ENCODE peak calls at places on chromosomes 3 and 15, in five cellular contexts. One of them, this sample, is unnamed.

GRCh38 chr3:194871864-194872668 is 186.4 kb downstream of the FAM43A start:
- DNase-seq in K562: no peak
- DNase-seq in IMR-90: peak
- DNase-seq in GM12878: no peak
- DNase-seq in SK-N-SH: peak
- DNase-seq in this sample: peak

GRCh38 chr3:98754483-98754882 is 8.7 kb upstream of the ST3GAL6 start:
- DNase-seq in K562: no peak
- DNase-seq in GM12878: no peak
- DNase-seq in SK-N-SH: no peak
- DNase-seq in IMR-90: no peak
- DNase-seq in this sample: no peak

GRCh38 chr15:31440754-31441298 is 114.2 kb downstream of the KLF13 start:
- DNase-seq in SK-N-SH: peak
- DNase-seq in GM12878: no peak
- DNase-seq in IMR-90: peak
- DNase-seq in K562: no peak
- DNase-seq in this sample: no peak

GRCh38 chr3:160567774-160568173 is 2.4 kb upstream of the KPNA4 start:
- DNase-seq in IMR-90: no peak
- DNase-seq in SK-N-SH: no peak
- DNase-seq in GM12878: no peak
- DNase-seq in K562: no peak
- DNase-seq in this sample: no peak

GRCh38 chr3:72318504-72319201 is 529.6 kb downstream of the SHQ1 start:
- DNase-seq in SK-N-SH: no peak
- DNase-seq in GM12878: no peak
- DNase-seq in K562: peak
- DNase-seq in IMR-90: peak
- DNase-seq in this sample: no peak

GRCh38 chr15:51132384-51133139 is 37.9 kb upstream of the TNFAIP8L3 start:
- DNase-seq in K562: peak
- DNase-seq in GM12878: no peak
- DNase-seq in SK-N-SH: peak
- DNase-seq in IMR-90: peak
- DNase-seq in this sample: peak

GRCh38 chr15:69288531-69289311 is 10.0 kb upstream of the PAQR5 start:
- DNase-seq in GM12878: no peak
- DNase-seq in K562: no peak
- DNase-seq in SK-N-SH: no peak
- DNase-seq in IMR-90: no peak
- DNase-seq in this sample: no peak

GRCh38 chr3:188233320-188233719 is 79.4 kb downstream of the LPP start:
- DNase-seq in K562: no peak
- DNase-seq in GM12878: no peak
- DNase-seq in SK-N-SH: no peak
- DNase-seq in IMR-90: peak
- DNase-seq in this sample: no peak

GRCh38 chr15:99430881-99431401 is 134.8 kb upstream of the MEF2A start:
- DNase-seq in IMR-90: no peak
- DNase-seq in GM12878: no peak
- DNase-seq in K562: no peak
- DNase-seq in SK-N-SH: no peak
- DNase-seq in this sample: no peak

GRCh38 chr3:68874551-68875348 is 57.6 kb downstream of the TAFA4 start:
- DNase-seq in K562: no peak
- DNase-seq in SK-N-SH: no peak
- DNase-seq in GM12878: no peak
- DNase-seq in IMR-90: no peak
- DNase-seq in this sample: no peak

GRCh38 chr15:68985361-68985891 is 29.1 kb upstream of the NOX5 start:
- DNase-seq in SK-N-SH: no peak
- DNase-seq in GM12878: no peak
- DNase-seq in K562: no peak
- DNase-seq in IMR-90: no peak
- DNase-seq in this sample: no peak

GRCh38 chr3:155744091-155744625 is 713 bp downstream of the PLCH1 start:
- DNase-seq in GM12878: no peak
- DNase-seq in K562: peak
- DNase-seq in IMR-90: peak
- DNase-seq in SK-N-SH: peak
- DNase-seq in this sample: peak

GRCh38 chr3:197309528-197310361 is 11.3 kb upstream of the DLG1 start:
- DNase-seq in SK-N-SH: no peak
- DNase-seq in IMR-90: peak
- DNase-seq in GM12878: no peak
- DNase-seq in K562: no peak
- DNase-seq in this sample: no peak

GRCh38 chr3:194995334-194995733 is 275.6 kb downstream of the XXYLT1 start:
- DNase-seq in GM12878: no peak
- DNase-seq in IMR-90: no peak
- DNase-seq in SK-N-SH: no peak
- DNase-seq in K562: no peak
- DNase-seq in this sample: no peak

GRCh38 chr15:88187195-88187594 is 69.3 kb downstream of the NTRK3 start:
- DNase-seq in GM12878: no peak
- DNase-seq in IMR-90: no peak
- DNase-seq in SK-N-SH: no peak
- DNase-seq in K562: no peak
- DNase-seq in this sample: peak

GRCh38 chr3:123552095-123552714 is 32.6 kb downstream of the HACD2 start:
- DNase-seq in GM12878: no peak
- DNase-seq in IMR-90: peak
- DNase-seq in K562: peak
- DNase-seq in SK-N-SH: peak
- DNase-seq in this sample: peak

GRCh38 chr15:76336254-76337046 is at the start of gene ISL2:
- DNase-seq in SK-N-SH: peak
- DNase-seq in IMR-90: peak
- DNase-seq in K562: peak
- DNase-seq in GM12878: peak
- DNase-seq in this sample: peak

DNA sequence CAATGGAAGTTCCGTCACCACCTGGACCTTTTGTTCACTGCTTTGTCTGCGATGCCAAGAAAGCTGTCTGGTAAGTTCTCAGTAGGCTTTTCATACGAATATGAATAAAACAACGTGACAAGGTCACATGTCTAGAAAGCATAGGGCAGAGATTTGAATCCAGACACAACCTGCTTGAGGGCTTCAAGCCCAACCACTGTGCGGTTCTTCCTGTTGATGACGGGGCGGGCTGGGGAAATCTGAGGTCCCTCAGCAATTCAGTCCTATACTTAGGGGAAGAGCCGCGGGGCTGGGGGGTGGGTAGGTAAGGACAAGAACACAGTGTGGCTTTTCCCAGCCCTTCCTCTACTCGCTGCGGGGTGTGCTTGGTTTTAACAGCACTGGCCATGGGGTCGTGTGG is 32.4 kb upstream of the SMAD3 start:
- DNase-seq in IMR-90: no peak
- DNase-seq in GM12878: no peak
- DNase-seq in SK-N-SH: no peak
- DNase-seq in K562: no peak
- DNase-seq in this sample: no peak
- TF ChIP-seq RCOR1 in IMR-90: no peak
- TF ChIP-seq RCOR1 in GM12878: no peak
- TF ChIP-seq RCOR1 in SK-N-SH: no peak
- TF ChIP-seq RCOR1 in K562: no peak
- TF ChIP-seq RCOR1 in this sample: no peak

GRCh38 chr3:36362973-36363372 is 17.3 kb upstream of the STAC start:
- DNase-seq in GM12878: no peak
- DNase-seq in SK-N-SH: no peak
- DNase-seq in K562: no peak
- DNase-seq in IMR-90: peak
- DNase-seq in this sample: peak
- TF ChIP-seq SMC3 in GM12878: no peak
- TF ChIP-seq SMC3 in SK-N-SH: no peak
- TF ChIP-seq SMC3 in K562: no peak
- TF ChIP-seq SMC3 in IMR-90: no peak
- TF ChIP-seq SMC3 in this sample: no peak

DNA sequence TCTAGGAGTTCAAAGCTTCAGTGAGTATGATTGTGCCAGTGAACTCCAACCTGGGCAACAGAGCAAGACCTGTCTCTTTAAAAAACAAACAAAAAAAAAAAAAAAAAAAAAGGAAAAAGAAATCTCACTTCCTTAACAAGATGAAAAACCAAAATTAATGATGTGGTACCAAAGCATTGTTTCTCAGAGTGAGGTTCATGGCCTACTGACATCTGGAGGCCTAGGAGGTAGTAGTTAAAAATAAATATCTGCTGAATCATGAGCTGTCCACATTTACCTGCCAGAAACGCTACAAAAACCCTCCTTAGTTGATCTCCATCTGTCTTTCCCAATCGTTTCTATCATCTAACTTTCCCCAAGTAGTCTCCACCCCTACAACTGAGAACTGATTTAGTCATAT is 51.2 kb downstream of the EPHA6 start:
- DNase-seq in GM12878: no peak
- DNase-seq in IMR-90: no peak
- DNase-seq in SK-N-SH: no peak
- DNase-seq in K562: no peak
- DNase-seq in this sample: no peak
- TF ChIP-seq RFX5 in GM12878: no peak
- TF ChIP-seq RFX5 in IMR-90: no peak
- TF ChIP-seq RFX5 in SK-N-SH: no peak
- TF ChIP-seq RFX5 in K562: no peak
- TF ChIP-seq RFX5 in this sample: no peak

GRCh38 chr15:39142500-39142899 is 438.4 kb upstream of the THBS1 start:
- DNase-seq in K562: no peak
- DNase-seq in GM12878: no peak
- DNase-seq in SK-N-SH: no peak
- DNase-seq in IMR-90: no peak
- DNase-seq in this sample: no peak

GRCh38 chr15:39144051-39144450 is 436.8 kb upstream of the THBS1 start:
- DNase-seq in K562: no peak
- DNase-seq in SK-N-SH: no peak
- DNase-seq in IMR-90: no peak
- DNase-seq in GM12878: no peak
- DNase-seq in this sample: no peak

GRCh38 chr15:39139431-39140059 is 441.3 kb upstream of the THBS1 start:
- DNase-seq in GM12878: no peak
- DNase-seq in K562: no peak
- DNase-seq in IMR-90: no peak
- DNase-seq in SK-N-SH: no peak
- DNase-seq in this sample: no peak

GRCh38 chr15:39135989-39136388 is 444.9 kb upstream of the THBS1 start:
- DNase-seq in IMR-90: peak
- DNase-seq in GM12878: no peak
- DNase-seq in K562: no peak
- DNase-seq in SK-N-SH: no peak
- DNase-seq in this sample: no peak

DNA sequence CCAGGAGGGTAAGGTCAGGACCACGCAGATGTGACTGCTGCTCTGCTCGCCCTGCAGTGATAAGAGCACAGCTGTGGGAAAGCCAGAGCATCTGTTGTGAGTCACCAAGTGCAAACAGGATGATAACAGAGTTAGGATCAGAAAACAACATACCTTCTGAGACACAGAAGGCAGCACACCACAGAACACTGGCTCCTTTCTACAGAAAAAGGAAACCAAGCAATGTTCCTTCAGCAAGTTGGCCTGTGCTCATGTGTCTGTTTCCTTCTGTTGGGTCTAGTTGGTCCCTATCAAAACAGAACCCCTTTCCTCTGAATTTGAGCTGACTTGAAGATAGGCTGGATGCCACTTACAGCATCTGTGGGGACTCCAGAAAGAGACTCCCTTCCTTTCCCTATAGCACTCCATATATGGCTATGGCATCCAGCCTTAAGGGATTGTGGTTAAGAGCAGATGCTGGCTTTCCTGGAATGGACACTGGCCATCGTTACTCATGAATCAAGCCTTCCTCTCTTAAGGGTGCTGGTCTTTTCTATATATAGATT is 440.7 kb upstream of the THBS1 start:
- DNase-seq in K562: peak
- DNase-seq in GM12878: no peak
- DNase-seq in SK-N-SH: peak
- DNase-seq in IMR-90: peak
- DNase-seq in this sample: peak
- TF ChIP-seq RCOR1 in K562: peak
- TF ChIP-seq RCOR1 in GM12878: no peak
- TF ChIP-seq RCOR1 in SK-N-SH: peak
- TF ChIP-seq RCOR1 in IMR-90: peak
- TF ChIP-seq RCOR1 in this sample: no peak

GRCh38 chr3:130014526-130014925 is 40.0 kb downstream of the TRH start:
- DNase-seq in K562: no peak
- DNase-seq in IMR-90: peak
- DNase-seq in SK-N-SH: no peak
- DNase-seq in GM12878: no peak
- DNase-seq in this sample: no peak
- TF ChIP-seq SMC3 in K562: no peak
- TF ChIP-seq SMC3 in IMR-90: no peak
- TF ChIP-seq SMC3 in SK-N-SH: no peak
- TF ChIP-seq SMC3 in GM12878: no peak
- TF ChIP-seq SMC3 in this sample: no peak

DNA sequence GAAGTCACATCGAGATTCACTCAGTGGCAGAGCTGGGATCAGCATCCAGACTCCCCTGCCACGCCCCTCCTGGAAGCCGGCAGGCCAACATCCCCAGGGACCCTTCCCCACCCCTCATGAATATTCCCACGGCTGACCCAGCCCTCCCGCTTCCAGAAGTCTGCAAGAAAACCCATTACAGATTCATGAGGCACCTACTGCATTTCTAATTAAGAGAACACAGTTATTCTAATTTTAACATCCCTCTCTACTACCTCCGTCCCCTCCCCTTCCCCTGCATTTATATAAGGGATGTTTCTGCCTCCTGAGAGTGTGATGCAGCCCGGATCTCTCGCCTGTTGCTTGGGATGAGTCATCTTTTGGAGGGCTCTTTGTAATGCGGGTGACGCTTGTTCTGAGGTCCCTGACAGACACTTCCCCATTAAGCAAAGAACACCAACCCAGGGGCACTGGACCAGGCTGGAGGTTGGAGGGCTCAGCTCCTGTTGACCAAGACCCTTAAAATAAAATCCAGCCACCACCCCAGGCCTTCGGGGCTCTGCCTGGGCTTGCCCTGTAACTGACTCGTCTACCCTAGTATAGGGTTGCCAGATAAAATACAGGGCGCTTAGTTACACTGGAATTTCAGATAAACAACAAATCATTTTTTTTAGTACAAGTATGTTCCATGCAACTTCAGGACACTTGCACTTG is 118.7 kb downstream of the NUP210 start:
- DNase-seq in IMR-90: peak
- DNase-seq in K562: peak
- DNase-seq in SK-N-SH: no peak
- DNase-seq in GM12878: peak
- DNase-seq in this sample: peak
- TF ChIP-seq RFX5 in IMR-90: no peak
- TF ChIP-seq RFX5 in K562: no peak
- TF ChIP-seq RFX5 in SK-N-SH: no peak
- TF ChIP-seq RFX5 in GM12878: no peak
- TF ChIP-seq RFX5 in this sample: no peak

This sample was measured in A549.